ENCODE peak calls at places on chromosomes 3 and 15, in five cellular contexts. B is psoas muscle, S is cardiac muscle cell, F is iPS DF 6.9, Q is kidney epithelial cell. L is an unnamed sample. For H3K27me3, the result is how much of the 10 kb centered on the place peaks cover.

GRCh38 chr3:153397806-153398205 is 235.8 kb downstream of the RAP2B start:
- DNase-seq in B (no peak), S (no peak), F (no peak), Q (no peak), L (no peak)

GRCh38 chr3:127238602-127239001 is 45.7 kb downstream of the PRR23E start:
- DNase-seq in B (no peak), S (no peak), F (no peak), Q (no peak), L (no peak)

GRCh38 chr15:63200464-63201242 is 11.2 kb downstream of the RAB8B start:
- DNase-seq in B (no peak), S (no peak), F (no peak), Q (no peak), L (no peak)

GRCh38 chr3:149277338-149277813 is 55.7 kb upstream of the CP start:
- DNase-seq in B (no peak), S (no peak), F (no peak), Q (peak), L (peak)

GRCh38 chr3:49813497-49814174 is at the start of gene UBA7:
- DNase-seq in B (peak), S (no peak), F (no peak), Q (no peak), L (no peak)

GRCh38 chr15:86002444-86002843 is 77.2 kb upstream of the AGBL1 start:
- DNase-seq in B (no peak), S (no peak), F (no peak), Q (no peak), L (no peak)

GRCh38 chr15:51051776-51052175 is 42.9 kb downstream of the TNFAIP8L3 start:
- DNase-seq in B (peak), S (no peak), F (no peak), Q (no peak), L (no peak)

GRCh38 chr3:57816471-57817105 is 60.5 kb downstream of the SLMAP start:
- DNase-seq in B (no peak), S (no peak), F (no peak), Q (no peak), L (no peak)

GRCh38 chr3:4062621-4063020 is 240.5 kb upstream of the SETMAR start:
- DNase-seq in B (no peak), S (no peak), F (no peak), Q (no peak), L (no peak)
- H3K27me3 ChIP-seq in B (under half), S (under half), F (under half), Q (under half), L (under half)

GRCh38 chr3:169613895-169614294 is 49.6 kb downstream of the MECOM start:
- DNase-seq in B (no peak), S (no peak), F (no peak), Q (no peak), L (no peak)

GRCh38 chr3:169619793-169620192 is 43.7 kb downstream of the MECOM start:
- DNase-seq in B (no peak), S (no peak), F (no peak), Q (no peak), L (no peak)

GRCh38 chr3:169613053-169613803 is 50.3 kb downstream of the MECOM start:
- DNase-seq in B (no peak), S (no peak), F (no peak), Q (no peak), L (no peak)

GRCh38 chr3:169618894-169619792 is 44.4 kb downstream of the MECOM start:
- DNase-seq in B (no peak), S (no peak), F (no peak), Q (no peak), L (no peak)

GRCh38 chr3:169615833-169616232 is 47.7 kb downstream of the MECOM start:
- DNase-seq in B (no peak), S (no peak), F (no peak), Q (no peak), L (no peak)
- H3K4me3 ChIP-seq in B (no peak), S (no peak), F (no peak), Q (no peak), L (no peak)

DNA sequence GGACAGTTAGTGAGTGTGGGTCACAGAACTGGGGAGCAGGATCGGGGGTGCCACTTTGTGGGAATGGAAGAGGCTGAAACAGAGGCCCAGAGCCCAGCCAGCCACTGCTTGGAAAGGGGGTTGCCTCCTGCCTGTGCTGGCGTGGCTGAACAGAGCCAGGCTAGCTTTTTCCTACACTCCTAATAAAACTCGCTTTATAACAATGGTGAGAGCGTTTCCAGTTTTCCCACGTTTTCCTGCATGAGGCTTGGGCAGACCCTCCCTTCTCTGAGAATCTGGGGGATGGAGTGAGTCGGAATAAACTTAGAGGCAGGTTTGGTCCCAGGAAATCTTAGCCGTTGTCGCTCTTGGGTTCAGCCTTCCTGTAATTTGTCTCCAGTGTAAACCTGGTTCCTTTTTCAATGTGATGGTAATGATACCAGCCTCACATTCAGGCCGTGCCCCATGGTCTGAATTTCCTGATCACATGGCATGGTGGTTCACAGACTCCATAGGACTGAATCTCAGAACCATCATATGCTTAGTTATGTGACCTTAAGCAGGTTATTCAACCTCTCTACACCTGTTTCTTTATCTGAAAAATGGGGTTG is 6.5 kb upstream of the FGD5 start:
- DNase-seq in B (no peak), S (no peak), F (no peak), Q (no peak), L (no peak)
- H3K27me3 ChIP-seq in B (under half), S (half or more), F (under half), Q (half or more), L (under half)

DNA sequence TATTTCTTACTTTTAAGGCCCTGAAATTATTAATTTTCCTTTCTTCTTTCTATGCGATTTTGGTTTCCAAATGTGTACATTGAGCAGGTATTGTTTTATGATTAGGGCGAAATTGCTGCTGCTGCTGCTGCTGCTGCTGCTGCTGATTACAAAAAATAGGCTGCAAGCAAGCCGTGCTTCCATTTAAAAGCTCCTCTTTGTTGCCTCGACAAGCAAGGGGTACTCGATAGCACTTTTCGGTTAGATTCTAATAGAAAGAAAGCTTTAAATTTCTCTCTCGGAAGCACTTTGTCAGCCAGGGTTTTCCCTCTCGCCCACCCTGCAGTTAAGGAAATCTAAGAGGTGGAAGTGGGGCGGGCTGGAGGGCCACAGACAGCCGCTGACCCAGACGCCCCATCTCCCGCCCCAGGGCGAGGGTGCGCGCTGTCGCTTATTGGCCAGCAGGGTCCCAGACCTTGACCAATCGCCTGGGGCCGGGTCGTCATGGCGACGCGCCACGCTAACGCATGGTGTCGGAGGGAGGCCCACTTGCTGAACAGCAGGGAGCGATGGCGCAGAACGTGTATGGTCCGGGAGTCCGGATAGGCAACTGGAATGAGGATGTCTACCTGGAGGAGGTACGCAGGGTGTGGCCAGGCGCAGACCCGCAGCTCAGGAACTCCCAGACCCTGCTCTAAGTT is at the start of gene CFAP161:
- DNase-seq in B (peak), S (peak), F (peak), Q (no peak), L (no peak)
- H3K4me3 ChIP-seq in B (peak), S (peak), F (peak), Q (peak), L (peak)

DNA sequence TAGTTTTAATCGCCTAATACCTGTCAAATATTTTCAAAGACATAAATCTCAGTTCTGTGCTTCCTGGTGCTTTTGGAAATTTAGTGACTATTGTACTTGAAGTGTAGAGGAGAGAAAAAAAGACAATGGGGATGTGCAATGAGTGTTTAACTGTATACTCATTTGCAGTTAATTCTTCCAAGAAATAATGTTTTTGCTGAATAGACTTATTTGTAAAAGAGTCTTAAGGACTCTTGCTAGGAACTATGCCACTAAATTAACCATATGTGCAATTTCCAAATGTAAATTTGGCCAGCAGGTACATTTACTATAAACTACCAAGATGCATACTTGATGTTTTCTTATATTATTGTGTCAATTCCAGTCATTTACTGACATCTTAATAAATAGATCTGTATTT is 2.0 kb downstream of the CHMP2B start:
- DNase-seq in B (no peak), S (no peak), F (no peak), Q (no peak), L (no peak)
- H3K27me3 ChIP-seq in B (under half), S (under half), F (under half), Q (under half), L (under half)

GRCh38 chr15:75209289-75209676 is 7.6 kb downstream of the C15orf39 start:
- DNase-seq in B (no peak), S (no peak), F (no peak), Q (no peak), L (no peak)
- H3K4me3 ChIP-seq in B (no peak), S (no peak), F (no peak), Q (no peak), L (no peak)

GRCh38 chr3:187319699-187320302 is 28.3 kb upstream of the MASP1 start:
- DNase-seq in B (peak), S (peak), F (peak), Q (peak), L (peak)

GRCh38 chr3:187318819-187319616 is 27.5 kb upstream of the MASP1 start:
- DNase-seq in B (no peak), S (peak), F (peak), Q (peak), L (no peak)

GRCh38 chr3:187315872-187316271 is 24.3 kb upstream of the MASP1 start:
- DNase-seq in B (no peak), S (no peak), F (no peak), Q (no peak), L (no peak)

GRCh38 chr3:187310954-187311470 is 19.5 kb upstream of the MASP1 start:
- DNase-seq in B (no peak), S (no peak), F (no peak), Q (no peak), L (no peak)

GRCh38 chr3:187314176-187314575 is 22.6 kb upstream of the MASP1 start:
- DNase-seq in B (no peak), S (no peak), F (no peak), Q (no peak), L (no peak)
- H3K27me3 ChIP-seq in B (under half), S (under half), F (under half), Q (under half), L (under half)

GRCh38 chr3:89948008-89948407 is 840.6 kb downstream of the EPHA3 start:
- DNase-seq in B (no peak), S (no peak), F (no peak), Q (no peak), L (no peak)
- H3K4me3 ChIP-seq in B (no peak), S (no peak), F (no peak), Q (no peak), L (no peak)

GRCh38 chr3:186439725-186440124 is 77.7 kb upstream of the DGKG start:
- DNase-seq in B (no peak), S (no peak), F (no peak), Q (no peak), L (no peak)

GRCh38 chr3:186440850-186441249 is 78.8 kb upstream of the DGKG start:
- DNase-seq in B (no peak), S (no peak), F (no peak), Q (no peak), L (no peak)

GRCh38 chr3:186444288-186444687 is 82.3 kb upstream of the DGKG start:
- DNase-seq in B (no peak), S (no peak), F (no peak), Q (no peak), L (no peak)

GRCh38 chr3:186444974-186445373 is 82.9 kb upstream of the DGKG start:
- DNase-seq in B (no peak), S (no peak), F (no peak), Q (no peak), L (no peak)

GRCh38 chr3:186442162-186442561 is 80.1 kb upstream of the DGKG start:
- DNase-seq in B (no peak), S (no peak), F (no peak), Q (no peak), L (no peak)
- H3K27me3 ChIP-seq in B (under half), S (under half), F (under half), Q (under half), L (under half)